ENCODE peak calls at places on chromosomes 13 and 19, in seven cellular contexts. One of them, this sample, is unnamed.

GRCh38 chr19:4620675-4621074 is 18.6 kb upstream of the TNFAIP8L1 start:
- DNase-seq in Caco-2: no peak
- DNase-seq in SJCRH30: no peak
- DNase-seq in stomach: no peak
- DNase-seq in neuronal stem cell: no peak
- DNase-seq in thoracic aorta: no peak
- DNase-seq in CD4-positive, alpha-beta T cell: no peak
- DNase-seq in this sample: no peak

GRCh38 chr13:93227906-93228801 is 1.5 kb downstream of the GPC6 start:
- DNase-seq in Caco-2: no peak
- DNase-seq in SJCRH30: peak; percentile 88
- DNase-seq in stomach: peak; percentile 28
- DNase-seq in neuronal stem cell: peak; percentile 89
- DNase-seq in thoracic aorta: no peak
- DNase-seq in CD4-positive, alpha-beta T cell: no peak
- DNase-seq in this sample: no peak

GRCh38 chr13:80802946-80803345 is 462.0 kb upstream of the SPRY2 start:
- DNase-seq in Caco-2: no peak
- DNase-seq in SJCRH30: no peak
- DNase-seq in stomach: no peak
- DNase-seq in neuronal stem cell: no peak
- DNase-seq in thoracic aorta: no peak
- DNase-seq in CD4-positive, alpha-beta T cell: no peak
- DNase-seq in this sample: no peak

GRCh38 chr19:6014551-6015135 is 36.7 kb upstream of the RANBP3 start:
- DNase-seq in Caco-2: no peak
- DNase-seq in SJCRH30: peak; percentile 26
- DNase-seq in stomach: no peak
- DNase-seq in neuronal stem cell: no peak
- DNase-seq in thoracic aorta: no peak
- DNase-seq in CD4-positive, alpha-beta T cell: no peak
- DNase-seq in this sample: no peak

GRCh38 chr19:33823341-33823740 is 26.7 kb downstream of the KCTD15 start:
- DNase-seq in Caco-2: no peak
- DNase-seq in SJCRH30: no peak
- DNase-seq in stomach: no peak
- DNase-seq in neuronal stem cell: no peak
- DNase-seq in thoracic aorta: no peak
- DNase-seq in CD4-positive, alpha-beta T cell: no peak
- DNase-seq in this sample: no peak

GRCh38 chr19:16887353-16888265 is 1.2 kb upstream of the F2RL3 start:
- DNase-seq in Caco-2: no peak
- DNase-seq in SJCRH30: no peak
- DNase-seq in stomach: no peak
- DNase-seq in neuronal stem cell: no peak
- DNase-seq in thoracic aorta: no peak
- DNase-seq in CD4-positive, alpha-beta T cell: no peak
- DNase-seq in this sample: no peak

GRCh38 chr13:24386816-24387708 is 77.7 kb downstream of the C1QTNF9 start:
- DNase-seq in Caco-2: no peak
- DNase-seq in SJCRH30: no peak
- DNase-seq in stomach: no peak
- DNase-seq in neuronal stem cell: no peak
- DNase-seq in thoracic aorta: no peak
- DNase-seq in CD4-positive, alpha-beta T cell: no peak
- DNase-seq in this sample: no peak

GRCh38 chr13:44934724-44935123 is 54.5 kb downstream of the NUFIP1 start:
- DNase-seq in Caco-2: no peak
- DNase-seq in SJCRH30: no peak
- DNase-seq in stomach: no peak
- DNase-seq in neuronal stem cell: no peak
- DNase-seq in thoracic aorta: no peak
- DNase-seq in CD4-positive, alpha-beta T cell: no peak
- DNase-seq in this sample: no peak

GRCh38 chr19:590396-590745 is 690 bp downstream of the HCN2 start:
- DNase-seq in Caco-2: no peak
- DNase-seq in SJCRH30: no peak
- DNase-seq in stomach: no peak
- DNase-seq in neuronal stem cell: no peak
- DNase-seq in thoracic aorta: no peak
- DNase-seq in CD4-positive, alpha-beta T cell: peak; percentile 20
- DNase-seq in this sample: no peak

GRCh38 chr19:13038306-13039210 is 43.3 kb downstream of the NFIX start:
- DNase-seq in Caco-2: no peak
- DNase-seq in SJCRH30: no peak
- DNase-seq in stomach: no peak
- DNase-seq in neuronal stem cell: no peak
- DNase-seq in thoracic aorta: no peak
- DNase-seq in CD4-positive, alpha-beta T cell: no peak
- DNase-seq in this sample: no peak

GRCh38 chr19:41904118-41904870 is 21.3 kb downstream of the ARHGEF1 start:
- DNase-seq in Caco-2: peak; percentile 97
- DNase-seq in SJCRH30: no peak
- DNase-seq in stomach: peak; percentile 90
- DNase-seq in neuronal stem cell: no peak
- DNase-seq in thoracic aorta: no peak
- DNase-seq in CD4-positive, alpha-beta T cell: no peak
- DNase-seq in this sample: no peak

GRCh38 chr13:80339841-80340642 is 884 bp downstream of the SPRY2 start:
- DNase-seq in Caco-2: peak; percentile 62
- DNase-seq in SJCRH30: peak; percentile 44
- DNase-seq in stomach: peak; percentile 46
- DNase-seq in neuronal stem cell: peak; percentile 17
- DNase-seq in thoracic aorta: no peak
- DNase-seq in CD4-positive, alpha-beta T cell: no peak
- DNase-seq in this sample: no peak

GRCh38 chr19:39196320-39196719 is 444 bp upstream of the NCCRP1 start:
- DNase-seq in Caco-2: no peak
- DNase-seq in SJCRH30: peak; percentile 75
- DNase-seq in stomach: no peak
- DNase-seq in neuronal stem cell: peak; percentile 57
- DNase-seq in thoracic aorta: no peak
- DNase-seq in CD4-positive, alpha-beta T cell: no peak
- DNase-seq in this sample: no peak

GRCh38 chr13:71625694-71626093 is 241.3 kb downstream of the DACH1 start:
- DNase-seq in Caco-2: no peak
- DNase-seq in SJCRH30: no peak
- DNase-seq in stomach: no peak
- DNase-seq in neuronal stem cell: no peak
- DNase-seq in thoracic aorta: no peak
- DNase-seq in CD4-positive, alpha-beta T cell: no peak
- DNase-seq in this sample: no peak

GRCh38 chr13:52118595-52118994 is 10.3 kb downstream of the NEK5 start:
- DNase-seq in Caco-2: no peak
- DNase-seq in SJCRH30: no peak
- DNase-seq in stomach: no peak
- DNase-seq in neuronal stem cell: no peak
- DNase-seq in thoracic aorta: no peak
- DNase-seq in CD4-positive, alpha-beta T cell: no peak
- DNase-seq in this sample: no peak

GRCh38 chr19:47057328-47057727 is 8.9 kb upstream of the TMEM160 start:
- DNase-seq in Caco-2: no peak
- DNase-seq in SJCRH30: no peak
- DNase-seq in stomach: no peak
- DNase-seq in neuronal stem cell: no peak
- DNase-seq in thoracic aorta: no peak
- DNase-seq in CD4-positive, alpha-beta T cell: no peak
- DNase-seq in this sample: no peak

GRCh38 chr13:113151745-113152707 is 6.4 kb upstream of the PROZ start:
- DNase-seq in Caco-2: no peak
- DNase-seq in SJCRH30: no peak
- DNase-seq in stomach: no peak
- DNase-seq in neuronal stem cell: no peak
- DNase-seq in thoracic aorta: no peak
- DNase-seq in CD4-positive, alpha-beta T cell: no peak
- DNase-seq in this sample: no peak

GRCh38 chr19:13014101-13014920 is 19.0 kb downstream of the NFIX start:
- DNase-seq in Caco-2: no peak
- DNase-seq in SJCRH30: no peak
- DNase-seq in stomach: no peak
- DNase-seq in neuronal stem cell: no peak
- DNase-seq in thoracic aorta: no peak
- DNase-seq in CD4-positive, alpha-beta T cell: no peak
- DNase-seq in this sample: no peak

GRCh38 chr13:79870123-79870522 is 389.2 kb downstream of the NDFIP2 start:
- DNase-seq in Caco-2: no peak
- DNase-seq in SJCRH30: no peak
- DNase-seq in stomach: no peak
- DNase-seq in neuronal stem cell: no peak
- DNase-seq in thoracic aorta: no peak
- DNase-seq in CD4-positive, alpha-beta T cell: no peak
- DNase-seq in this sample: no peak

GRCh38 chr13:41495044-41495443 is 37.7 kb downstream of the RGCC start:
- DNase-seq in Caco-2: no peak
- DNase-seq in SJCRH30: no peak
- DNase-seq in stomach: no peak
- DNase-seq in neuronal stem cell: no peak
- DNase-seq in thoracic aorta: no peak
- DNase-seq in CD4-positive, alpha-beta T cell: no peak
- DNase-seq in this sample: no peak

GRCh38 chr19:22144394-22144793 is 52.4 kb downstream of the ZNF676 start:
- DNase-seq in Caco-2: no peak
- DNase-seq in SJCRH30: peak; percentile 6
- DNase-seq in stomach: no peak
- DNase-seq in neuronal stem cell: peak; percentile 9
- DNase-seq in thoracic aorta: no peak
- DNase-seq in CD4-positive, alpha-beta T cell: no peak
- DNase-seq in this sample: no peak
- H3K9me3 ChIP-seq in Caco-2: no peaks in the 10 kb centered on the region
- H3K9me3 ChIP-seq in SJCRH30: no peaks in the 10 kb centered on the region
- H3K9me3 ChIP-seq in stomach: peaks cover 84% of the 10 kb centered on the region
- H3K9me3 ChIP-seq in neuronal stem cell: peaks cover 17% of the 10 kb centered on the region
- H3K9me3 ChIP-seq in thoracic aorta: peaks cover 24% of the 10 kb centered on the region
- H3K9me3 ChIP-seq in CD4-positive, alpha-beta T cell: peaks cover 69% of the 10 kb centered on the region
- H3K9me3 ChIP-seq in this sample: peaks cover 11% of the 10 kb centered on the region

GRCh38 chr13:91139232-91139631 is 208.3 kb upstream of the MIR17HG start:
- DNase-seq in Caco-2: no peak
- DNase-seq in SJCRH30: no peak
- DNase-seq in stomach: no peak
- DNase-seq in neuronal stem cell: no peak
- DNase-seq in thoracic aorta: no peak
- DNase-seq in CD4-positive, alpha-beta T cell: no peak
- DNase-seq in this sample: no peak
- H3K9me3 ChIP-seq in Caco-2: no peaks in the 10 kb centered on the region
- H3K9me3 ChIP-seq in SJCRH30: no peaks in the 10 kb centered on the region
- H3K9me3 ChIP-seq in stomach: no peaks in the 10 kb centered on the region
- H3K9me3 ChIP-seq in neuronal stem cell: no peaks in the 10 kb centered on the region
- H3K9me3 ChIP-seq in thoracic aorta: no peaks in the 10 kb centered on the region
- H3K9me3 ChIP-seq in CD4-positive, alpha-beta T cell: no peaks in the 10 kb centered on the region
- H3K9me3 ChIP-seq in this sample: no peaks in the 10 kb centered on the region

GRCh38 chr19:9752701-9753443 is 15.7 kb downstream of the ZNF846 start:
- DNase-seq in Caco-2: no peak
- DNase-seq in SJCRH30: no peak
- DNase-seq in stomach: no peak
- DNase-seq in neuronal stem cell: no peak
- DNase-seq in thoracic aorta: no peak
- DNase-seq in CD4-positive, alpha-beta T cell: no peak
- DNase-seq in this sample: no peak

DNA sequence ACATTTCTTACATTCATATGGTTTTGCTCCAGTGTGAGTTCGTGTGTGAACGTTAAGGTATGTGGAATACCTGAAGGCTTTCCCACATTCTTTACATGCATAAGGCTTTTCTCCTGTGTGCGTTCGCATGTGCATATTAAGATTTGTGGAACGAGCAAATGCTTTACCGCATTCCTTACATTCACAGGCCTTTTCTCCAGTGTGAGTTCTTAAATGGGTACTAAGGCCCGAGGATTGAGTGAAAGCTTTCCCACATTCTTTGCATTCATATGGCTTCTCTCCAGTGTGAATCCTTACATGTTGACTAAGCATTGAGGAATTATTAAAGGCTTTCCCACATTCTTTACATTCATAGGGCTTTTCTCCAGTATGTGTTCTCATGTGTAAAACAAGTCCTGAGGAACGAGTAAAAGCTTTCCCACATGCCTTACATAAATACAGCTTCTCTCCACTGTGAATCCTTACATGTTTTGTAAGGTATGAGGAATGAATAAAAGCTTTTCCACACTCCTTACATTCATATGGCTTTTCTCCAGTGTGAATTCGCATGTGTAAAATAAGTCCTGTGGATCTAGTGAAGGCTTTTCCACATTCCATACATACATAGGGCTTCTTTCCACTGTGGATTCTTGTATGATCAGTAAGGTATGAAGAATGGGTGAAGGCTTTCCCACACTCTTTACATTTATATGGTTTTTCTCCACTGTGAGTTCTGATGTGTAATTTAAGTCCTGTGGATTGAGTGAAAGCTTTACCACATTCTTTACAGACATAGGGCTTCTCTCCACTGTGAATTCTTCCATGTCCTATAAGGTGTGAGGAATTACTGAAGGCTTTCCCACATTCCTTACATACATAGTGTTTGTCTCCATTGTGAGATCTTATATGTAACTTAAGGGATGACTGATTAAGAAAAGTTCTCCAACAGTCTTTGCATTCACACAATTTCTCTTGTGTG is 10.7 kb downstream of the ZNF846 start:
- DNase-seq in Caco-2: no peak
- DNase-seq in SJCRH30: no peak
- DNase-seq in stomach: no peak
- DNase-seq in neuronal stem cell: no peak
- DNase-seq in thoracic aorta: no peak
- DNase-seq in CD4-positive, alpha-beta T cell: no peak
- DNase-seq in this sample: no peak
- H3K9me3 ChIP-seq in Caco-2: peaks cover 19% of the 10 kb centered on the region
- H3K9me3 ChIP-seq in SJCRH30: peaks cover 9% of the 10 kb centered on the region
- H3K9me3 ChIP-seq in stomach: peaks cover 95% of the 10 kb centered on the region
- H3K9me3 ChIP-seq in neuronal stem cell: peaks cover 50% of the 10 kb centered on the region
- H3K9me3 ChIP-seq in thoracic aorta: peaks cover 36% of the 10 kb centered on the region
- H3K9me3 ChIP-seq in CD4-positive, alpha-beta T cell: peaks cover 61% of the 10 kb centered on the region
- H3K9me3 ChIP-seq in this sample: peaks cover 22% of the 10 kb centered on the region

GRCh38 chr19:30923096-30923495 is 426.1 kb downstream of the TSHZ3 start:
- DNase-seq in Caco-2: no peak
- DNase-seq in SJCRH30: no peak
- DNase-seq in stomach: no peak
- DNase-seq in neuronal stem cell: no peak
- DNase-seq in thoracic aorta: no peak
- DNase-seq in CD4-positive, alpha-beta T cell: no peak
- DNase-seq in this sample: no peak

GRCh38 chr19:30920238-30920637 is 429.0 kb downstream of the TSHZ3 start:
- DNase-seq in Caco-2: no peak
- DNase-seq in SJCRH30: no peak
- DNase-seq in stomach: no peak
- DNase-seq in neuronal stem cell: no peak
- DNase-seq in thoracic aorta: no peak
- DNase-seq in CD4-positive, alpha-beta T cell: no peak
- DNase-seq in this sample: no peak

GRCh38 chr19:30924670-30925069 is 424.6 kb downstream of the TSHZ3 start:
- DNase-seq in Caco-2: no peak
- DNase-seq in SJCRH30: no peak
- DNase-seq in stomach: no peak
- DNase-seq in neuronal stem cell: no peak
- DNase-seq in thoracic aorta: no peak
- DNase-seq in CD4-positive, alpha-beta T cell: no peak
- DNase-seq in this sample: no peak

DNA sequence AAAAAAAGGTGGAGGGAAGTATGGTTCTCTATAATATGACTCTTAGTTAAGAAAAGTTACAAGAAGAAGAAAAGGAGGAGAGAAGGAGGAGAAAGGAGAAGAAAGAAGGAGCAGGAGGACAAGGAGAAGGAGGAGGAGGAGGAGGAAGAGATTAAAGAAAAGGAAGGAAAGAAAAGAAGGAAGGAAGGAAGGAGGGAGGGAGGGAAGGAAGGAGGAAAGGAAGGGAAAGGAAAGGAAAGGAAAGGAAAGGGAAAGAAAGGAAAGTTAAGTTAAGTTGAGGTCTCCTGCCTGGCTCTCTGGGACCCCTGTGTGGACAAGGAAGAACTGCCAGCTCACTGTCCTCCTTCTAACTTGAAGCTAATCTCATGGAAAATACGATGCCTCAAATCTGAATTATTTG is 429.5 kb downstream of the TSHZ3 start:
- DNase-seq in Caco-2: no peak
- DNase-seq in SJCRH30: no peak
- DNase-seq in stomach: no peak
- DNase-seq in neuronal stem cell: no peak
- DNase-seq in thoracic aorta: no peak
- DNase-seq in CD4-positive, alpha-beta T cell: no peak
- DNase-seq in this sample: no peak
- H3K9me3 ChIP-seq in Caco-2: no peaks in the 10 kb centered on the region
- H3K9me3 ChIP-seq in SJCRH30: no peaks in the 10 kb centered on the region
- H3K9me3 ChIP-seq in stomach: no peaks in the 10 kb centered on the region
- H3K9me3 ChIP-seq in neuronal stem cell: no peaks in the 10 kb centered on the region
- H3K9me3 ChIP-seq in thoracic aorta: no peaks in the 10 kb centered on the region
- H3K9me3 ChIP-seq in CD4-positive, alpha-beta T cell: no peaks in the 10 kb centered on the region
- H3K9me3 ChIP-seq in this sample: no peaks in the 10 kb centered on the region